ENCODE peak calls at places on chromosomes 11 and 22, in seven cellular contexts. One of them, this sample, is unnamed.

GRCh38 chr11:68311155-68312116 is 955 bp upstream of the LRP5 start:
- DNase-seq in GM20000: no peak
- DNase-seq in T-helper 9 cell: no peak
- DNase-seq in stimulated activated CD4-positive, alpha-beta T cell treated with anti-CD3 and anti-CD28 coated beads, Interleukin-2, amount 100 ng/mL, for 48 hours: no peak
- DNase-seq in kidney epithelial cell: no peak
- DNase-seq in NCI-H82: no peak
- DNase-seq in activated CD4-positive, alpha-beta memory T cell treated with anti-CD3 and anti-CD28 coated beads for 36 hours: no peak
- DNase-seq in this sample: no peak

GRCh38 chr11:73728000-73728399 is 32.9 kb downstream of the RAB6A start:
- DNase-seq in kidney epithelial cell: no peak
- DNase-seq in activated CD4-positive, alpha-beta memory T cell treated with anti-CD3 and anti-CD28 coated beads for 36 hours: no peak
- DNase-seq in GM20000: no peak
- DNase-seq in T-helper 9 cell: no peak
- DNase-seq in NCI-H82: no peak
- DNase-seq in stimulated activated CD4-positive, alpha-beta T cell treated with anti-CD3 and anti-CD28 coated beads, Interleukin-2, amount 100 ng/mL, for 48 hours: no peak
- DNase-seq in this sample: no peak

GRCh38 chr11:33892906-33893594 is 1.2 kb upstream of the LMO2 start:
- DNase-seq in activated CD4-positive, alpha-beta memory T cell treated with anti-CD3 and anti-CD28 coated beads for 36 hours: no peak
- DNase-seq in T-helper 9 cell: no peak
- DNase-seq in stimulated activated CD4-positive, alpha-beta T cell treated with anti-CD3 and anti-CD28 coated beads, Interleukin-2, amount 100 ng/mL, for 48 hours: no peak
- DNase-seq in NCI-H82: no peak
- DNase-seq in GM20000: no peak
- DNase-seq in kidney epithelial cell: no peak
- DNase-seq in this sample: no peak

GRCh38 chr11:33867996-33868645 is 23.8 kb downstream of the LMO2 start:
- DNase-seq in GM20000: no peak
- DNase-seq in kidney epithelial cell: no peak
- DNase-seq in NCI-H82: peak
- DNase-seq in activated CD4-positive, alpha-beta memory T cell treated with anti-CD3 and anti-CD28 coated beads for 36 hours: no peak
- DNase-seq in stimulated activated CD4-positive, alpha-beta T cell treated with anti-CD3 and anti-CD28 coated beads, Interleukin-2, amount 100 ng/mL, for 48 hours: no peak
- DNase-seq in T-helper 9 cell: no peak
- DNase-seq in this sample: no peak

GRCh38 chr11:2702771-2703486 is 3.1 kb upstream of the KCNQ1OT1 start:
- DNase-seq in stimulated activated CD4-positive, alpha-beta T cell treated with anti-CD3 and anti-CD28 coated beads, Interleukin-2, amount 100 ng/mL, for 48 hours: no peak
- DNase-seq in GM20000: no peak
- DNase-seq in T-helper 9 cell: no peak
- DNase-seq in kidney epithelial cell: no peak
- DNase-seq in NCI-H82: peak
- DNase-seq in activated CD4-positive, alpha-beta memory T cell treated with anti-CD3 and anti-CD28 coated beads for 36 hours: no peak
- DNase-seq in this sample: peak

GRCh38 chr22:46993626-46994025 is 231.2 kb downstream of the TBC1D22A start:
- DNase-seq in activated CD4-positive, alpha-beta memory T cell treated with anti-CD3 and anti-CD28 coated beads for 36 hours: no peak
- DNase-seq in kidney epithelial cell: no peak
- DNase-seq in GM20000: no peak
- DNase-seq in NCI-H82: no peak
- DNase-seq in stimulated activated CD4-positive, alpha-beta T cell treated with anti-CD3 and anti-CD28 coated beads, Interleukin-2, amount 100 ng/mL, for 48 hours: no peak
- DNase-seq in T-helper 9 cell: no peak
- DNase-seq in this sample: peak

GRCh38 chr11:118081241-118081958 is 4.5 kb downstream of the TMPRSS4 start:
- DNase-seq in T-helper 9 cell: no peak
- DNase-seq in NCI-H82: no peak
- DNase-seq in GM20000: no peak
- DNase-seq in kidney epithelial cell: no peak
- DNase-seq in stimulated activated CD4-positive, alpha-beta T cell treated with anti-CD3 and anti-CD28 coated beads, Interleukin-2, amount 100 ng/mL, for 48 hours: no peak
- DNase-seq in activated CD4-positive, alpha-beta memory T cell treated with anti-CD3 and anti-CD28 coated beads for 36 hours: no peak
- DNase-seq in this sample: no peak

GRCh38 chr11:117089685-117090084 is 8.5 kb downstream of the SIK3 start:
- DNase-seq in activated CD4-positive, alpha-beta memory T cell treated with anti-CD3 and anti-CD28 coated beads for 36 hours: no peak
- DNase-seq in NCI-H82: no peak
- DNase-seq in T-helper 9 cell: no peak
- DNase-seq in stimulated activated CD4-positive, alpha-beta T cell treated with anti-CD3 and anti-CD28 coated beads, Interleukin-2, amount 100 ng/mL, for 48 hours: no peak
- DNase-seq in kidney epithelial cell: no peak
- DNase-seq in GM20000: no peak
- DNase-seq in this sample: no peak

GRCh38 chr11:114272311-114272710 is 23.9 kb upstream of the NNMT start:
- DNase-seq in stimulated activated CD4-positive, alpha-beta T cell treated with anti-CD3 and anti-CD28 coated beads, Interleukin-2, amount 100 ng/mL, for 48 hours: no peak
- DNase-seq in NCI-H82: no peak
- DNase-seq in activated CD4-positive, alpha-beta memory T cell treated with anti-CD3 and anti-CD28 coated beads for 36 hours: no peak
- DNase-seq in kidney epithelial cell: no peak
- DNase-seq in T-helper 9 cell: no peak
- DNase-seq in GM20000: no peak
- DNase-seq in this sample: no peak

GRCh38 chr11:43268161-43268560 is 43.6 kb upstream of the API5 start:
- DNase-seq in NCI-H82: peak
- DNase-seq in kidney epithelial cell: no peak
- DNase-seq in activated CD4-positive, alpha-beta memory T cell treated with anti-CD3 and anti-CD28 coated beads for 36 hours: no peak
- DNase-seq in GM20000: no peak
- DNase-seq in T-helper 9 cell: no peak
- DNase-seq in stimulated activated CD4-positive, alpha-beta T cell treated with anti-CD3 and anti-CD28 coated beads, Interleukin-2, amount 100 ng/mL, for 48 hours: no peak
- DNase-seq in this sample: peak

GRCh38 chr11:67438121-67438902 is 830 bp upstream of the PTPRCAP start:
- DNase-seq in NCI-H82: no peak
- DNase-seq in T-helper 9 cell: peak
- DNase-seq in GM20000: peak
- DNase-seq in kidney epithelial cell: no peak
- DNase-seq in activated CD4-positive, alpha-beta memory T cell treated with anti-CD3 and anti-CD28 coated beads for 36 hours: peak
- DNase-seq in stimulated activated CD4-positive, alpha-beta T cell treated with anti-CD3 and anti-CD28 coated beads, Interleukin-2, amount 100 ng/mL, for 48 hours: peak
- DNase-seq in this sample: no peak

GRCh38 chr22:47474464-47474863 is 712.0 kb downstream of the TBC1D22A start:
- DNase-seq in T-helper 9 cell: no peak
- DNase-seq in GM20000: no peak
- DNase-seq in kidney epithelial cell: no peak
- DNase-seq in stimulated activated CD4-positive, alpha-beta T cell treated with anti-CD3 and anti-CD28 coated beads, Interleukin-2, amount 100 ng/mL, for 48 hours: no peak
- DNase-seq in NCI-H82: no peak
- DNase-seq in activated CD4-positive, alpha-beta memory T cell treated with anti-CD3 and anti-CD28 coated beads for 36 hours: no peak
- DNase-seq in this sample: no peak

This sample was measured in WERI-Rb-1.